ENCODE peak calls at places on chromosomes 2 and 18, in nine cellular contexts. G, V, A, M, X, H, I, K and Q are unnamed samples.

GRCh38 chr2:212974692-212975091 is 176.7 kb downstream of the IKZF2 start:
- DNase-seq in G (no peak), X (no peak), H (no peak), K (peak; percentile 82), M (no peak), A (peak; percentile 42), V (peak; percentile 85), I (peak; percentile 72), Q (no peak)

GRCh38 chr2:6648656-6649247 is 217.0 kb downstream of the CMPK2 start:
- DNase-seq in X (no peak), K (no peak), H (no peak), V (no peak), A (no peak), I (no peak), M (no peak), G (no peak), Q (no peak)

GRCh38 chr2:143702931-143703330 is 573.7 kb downstream of the ARHGAP15 start:
- DNase-seq in V (no peak), I (no peak), A (no peak), X (no peak), K (no peak), H (no peak), M (no peak), G (no peak), Q (no peak)

GRCh38 chr2:83817511-83817910 is 641.6 kb downstream of the SUCLG1 start:
- DNase-seq in I (no peak), A (peak; percentile 42), G (no peak), K (peak; percentile 10), H (peak; percentile 3), V (peak; percentile 15), X (no peak), M (no peak), Q (peak; percentile 1)

GRCh38 chr2:45264227-45265225 is 255.3 kb upstream of the SIX2 start:
- DNase-seq in V (no peak), I (no peak), M (no peak), X (no peak), K (peak; percentile 73), H (no peak), A (peak; percentile 63), G (no peak), Q (peak; percentile 27)

GRCh38 chr2:96541326-96541725 is 4.8 kb downstream of the ARID5A start:
- DNase-seq in H (no peak), I (no peak), V (no peak), M (no peak), X (no peak), K (no peak), G (no peak), A (no peak), Q (no peak)

GRCh38 chr18:10320848-10321247 is 133.6 kb upstream of the APCDD1 start:
- DNase-seq in M (no peak), I (peak; percentile 89), G (no peak), X (no peak), K (peak; percentile 6), V (peak; percentile 14), H (no peak), A (no peak), Q (no peak)

GRCh38 chr2:143907801-143908200 is 612.1 kb downstream of the ZEB2 start:
- DNase-seq in I (no peak), G (no peak), A (no peak), V (peak; percentile 12), H (no peak), M (no peak), K (peak; percentile 28), X (no peak), Q (no peak)

GRCh38 chr2:19369341-19369955 is 11.0 kb upstream of the OSR1 start:
- DNase-seq in X (no peak), V (peak; percentile 76), M (no peak), A (peak; percentile 68), I (no peak), K (peak; percentile 70), H (peak; percentile 12), G (no peak), Q (no peak)

GRCh38 chr18:11309172-11309571 is 159.8 kb upstream of the PIEZO2 start:
- DNase-seq in V (peak; percentile 35), X (no peak), K (peak; percentile 24), M (no peak), G (no peak), I (no peak), A (peak; percentile 33), H (peak; percentile 18), Q (peak; percentile 72)

GRCh38 chr18:74840492-74841167 is 243.0 kb downstream of the ZNF407 start:
- DNase-seq in G (no peak), X (peak; percentile 64), K (peak; percentile 89), V (peak; percentile 58), A (peak; percentile 81), M (no peak), I (peak; percentile 43), H (no peak), Q (no peak)

GRCh38 chr2:29687121-29687520 is 234.3 kb downstream of the ALK start:
- DNase-seq in H (no peak), I (no peak), A (no peak), M (no peak), G (no peak), K (no peak), X (no peak), V (no peak), Q (no peak)

GRCh38 chr2:56739421-56739820 is 555.6 kb downstream of the CCDC85A start:
- DNase-seq in M (no peak), I (peak; percentile 6), G (no peak), K (no peak), A (no peak), V (no peak), X (no peak), H (no peak), Q (no peak)

GRCh38 chr18:36809590-36810381 is 19.0 kb downstream of the TPGS2 start:
- DNase-seq in G (peak; percentile 67), X (no peak), K (peak; percentile 76), M (peak; percentile 14), H (peak; percentile 39), I (peak; percentile 43), V (peak; percentile 81), A (peak; percentile 59), Q (peak; percentile 78)

GRCh38 chr2:27573452-27573851 is 9.4 kb upstream of the ZNF512 start:
- DNase-seq in H (no peak), I (peak; percentile 79), A (no peak), X (no peak), V (peak; percentile 55), G (no peak), M (no peak), K (peak; percentile 78), Q (no peak)

GRCh38 chr2:21041462-21041861 is 2.4 kb downstream of the APOB start:
- DNase-seq in I (no peak), X (no peak), K (no peak), V (no peak), G (no peak), H (no peak), A (no peak), M (no peak), Q (no peak)

GRCh38 chr18:22346968-22347611 is 70.6 kb downstream of the CTAGE1 start:
- DNase-seq in M (peak; percentile 86), X (peak; percentile 88), V (peak; percentile 77), A (no peak), I (peak; percentile 73), K (peak; percentile 53), H (no peak), G (peak; percentile 71), Q (no peak)

GRCh38 chr2:134724341-134724740 is 5.5 kb upstream of the TMEM163 start:
- DNase-seq in I (no peak), M (no peak), G (no peak), H (no peak), A (no peak), X (no peak), K (no peak), V (no peak), Q (no peak)

GRCh38 chr2:120959426-120959825 is 223.8 kb downstream of the GLI2 start:
- DNase-seq in I (peak; percentile 66), G (peak; percentile 89), A (no peak), M (no peak), X (no peak), K (no peak), H (no peak), V (no peak), Q (no peak)

GRCh38 chr2:215540646-215541045 is 104.8 kb upstream of the FN1 start:
- DNase-seq in I (peak; percentile 94), G (no peak), V (peak; percentile 98), H (no peak), X (no peak), K (peak; percentile 98), A (peak; percentile 90), M (no peak), Q (no peak)

DNA sequence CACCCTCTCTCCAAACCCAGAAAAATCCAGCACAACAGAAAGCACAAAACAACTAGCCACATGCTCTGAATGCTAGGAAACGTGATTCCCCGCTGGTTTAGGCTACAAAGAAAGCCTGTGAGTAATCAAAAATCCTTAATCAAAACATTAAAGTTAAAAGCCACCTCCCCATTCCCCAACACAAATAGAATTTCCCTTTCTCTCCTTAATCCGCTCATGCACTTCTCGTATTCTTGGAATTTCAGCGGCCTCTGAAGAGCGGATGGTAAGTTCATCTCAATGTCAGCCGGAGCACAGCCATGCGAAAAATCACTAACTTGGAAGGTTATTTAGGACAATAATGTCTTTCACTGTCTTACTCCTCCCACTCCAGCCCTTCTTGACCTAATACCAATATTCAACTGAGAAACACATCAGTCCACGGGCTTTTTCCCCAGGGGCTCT is 126.7 kb downstream of the OSBPL1A start:
- DNase-seq in V (peak; percentile 44), I (peak; percentile 58), M (no peak), X (no peak), A (peak; percentile 55), K (peak; percentile 59), G (no peak), H (no peak), Q (no peak)
- H3K4me3 ChIP-seq in V (peak overlapping the region; percentile 74), I (peak overlapping the region; percentile 82), M (peak overlapping the region; percentile 64), X (peak overlapping the region; percentile 50), A (peak overlapping the region; percentile 94), K (peak overlapping the region; percentile 82), G (peak overlapping the region; percentile 49), H (peak overlapping the region; percentile 94), Q (no peak overlapping the region)

DNA sequence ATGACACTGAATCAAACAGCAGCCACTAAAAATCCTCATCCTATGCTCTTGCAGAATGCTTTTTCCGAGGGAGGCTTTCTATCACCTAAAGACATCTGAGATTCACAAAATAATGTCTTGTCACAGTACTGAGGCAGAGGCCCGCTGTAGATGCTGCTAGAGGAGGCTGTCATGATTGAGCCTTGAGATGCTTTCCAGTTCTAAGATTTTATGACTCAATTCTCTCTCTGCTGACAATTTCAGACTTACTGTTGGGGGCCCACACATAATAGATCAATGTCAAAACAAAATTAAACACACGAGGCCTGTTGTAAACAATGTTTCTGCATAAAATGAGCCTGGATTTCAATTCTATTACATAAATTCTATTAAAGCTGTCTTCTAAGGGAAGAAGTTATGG is 132.7 kb upstream of the ARL4C start:
- DNase-seq in V (no peak), K (no peak), I (no peak), X (no peak), A (no peak), G (no peak), M (no peak), H (no peak), Q (no peak)
- TF ChIP-seq CTCF in V (no peak), K (no peak), I (no peak), X (no peak), A (no peak), G (no peak), M (no peak), H (no peak), Q (no peak)

GRCh38 chr2:138095336-138095735 is 131.1 kb downstream of the HNMT start:
- DNase-seq in H (no peak), G (no peak), M (no peak), I (no peak), A (no peak), V (no peak), X (no peak), K (no peak), Q (no peak)
- H3K4me3 ChIP-seq in H (no peak overlapping the region), G (no peak overlapping the region), M (no peak overlapping the region), I (no peak overlapping the region), A (no peak overlapping the region), V (no peak overlapping the region), X (no peak overlapping the region), K (no peak overlapping the region), Q (no peak overlapping the region)

GRCh38 chr2:46988733-46989481 is 73.3 kb upstream of the MCFD2 start:
- DNase-seq in K (no peak), G (peak; percentile 83), X (no peak), H (no peak), M (no peak), A (no peak), V (no peak), I (no peak), Q (no peak)
- TF ChIP-seq CTCF in K (no peak), G (peak; percentile 15), X (no peak), H (peak; percentile 29), M (no peak), A (peak; percentile 28), V (peak; percentile 4), I (peak; percentile 12), Q (no peak)